ENCODE peak calls at places on chromosomes 6 and 20, in five cellular contexts. R is SJSA1; C is HFF-Myc; X is naive thymus-derived CD4-positive, alpha-beta T cell; U is SK-N-SH. H is an unnamed sample.

GRCh38 chr6:56223995-56224394 is 23.4 kb downstream of the COL21A1 start:
- DNase-seq in C (no peak), U (no peak), X (no peak), R (no peak), H (no peak)

GRCh38 chr6:28910901-28911680 is 12.7 kb downstream of the TRIM27 start:
- DNase-seq in X (no peak), U (no peak), C (no peak), R (no peak), H (no peak)

GRCh38 chr6:50270427-50270826 is 220.7 kb upstream of the DEFB112 start:
- DNase-seq in C (no peak), R (peak), X (no peak), U (peak), H (no peak)

GRCh38 chr6:24283043-24283985 is 74.5 kb downstream of the DCDC2 start:
- DNase-seq in U (peak), C (peak), R (peak), X (no peak), H (peak)

GRCh38 chr6:28335040-28335563 is 846 bp downstream of the ZSCAN31 start:
- DNase-seq in X (no peak), U (no peak), R (no peak), C (no peak), H (no peak)

GRCh38 chr20:60107621-60108020 is 149.4 kb downstream of the CDH26 start:
- DNase-seq in X (no peak), U (no peak), R (no peak), C (no peak), H (no peak)

GRCh38 chr6:144993870-144994269 is 708.7 kb downstream of the UTRN start:
- DNase-seq in C (no peak), U (no peak), X (no peak), R (no peak), H (no peak)

GRCh38 chr6:93794161-93794560 is 374.8 kb upstream of the EPHA7 start:
- DNase-seq in U (no peak), C (no peak), X (no peak), R (no peak), H (no peak)

GRCh38 chr6:155185544-155185943 is 78.3 kb upstream of the CLDN20 start:
- DNase-seq in C (no peak), U (no peak), R (no peak), X (peak), H (peak)

GRCh38 chr20:32522775-32523612 is 62.1 kb downstream of the NOL4L start:
- DNase-seq in U (peak), R (no peak), X (no peak), C (no peak), H (no peak)

GRCh38 chr20:35791823-35792222 is 20.0 kb downstream of the PHF20 start:
- DNase-seq in C (no peak), R (no peak), X (no peak), U (no peak), H (no peak)

GRCh38 chr20:25508083-25508770 is 77.1 kb downstream of the NINL start:
- DNase-seq in U (no peak), C (no peak), X (no peak), R (peak), H (peak)

GRCh38 chr6:44926556-44926955 is 401.6 kb upstream of the RUNX2 start:
- DNase-seq in U (no peak), X (no peak), C (no peak), R (no peak), H (no peak)

GRCh38 chr20:22827916-22828315 is 207.2 kb upstream of the SSTR4 start:
- DNase-seq in U (no peak), X (no peak), C (no peak), R (no peak), H (no peak)

GRCh38 chr6:105189026-105189680 is 9.3 kb upstream of the POPDC3 start:
- DNase-seq in U (no peak), R (no peak), C (no peak), X (no peak), H (no peak)

GRCh38 chr20:3304456-3304855 is 65.5 kb upstream of the SLC4A11 start:
- DNase-seq in R (no peak), X (no peak), U (no peak), C (no peak), H (no peak)

GRCh38 chr20:3311623-3312022 is 72.6 kb upstream of the SLC4A11 start:
- DNase-seq in R (no peak), C (no peak), X (no peak), U (no peak), H (no peak)

GRCh38 chr20:3307078-3307477 is 68.1 kb upstream of the SLC4A11 start:
- DNase-seq in R (no peak), U (no peak), X (no peak), C (no peak), H (no peak)

GRCh38 chr20:3309226-3309625 is 70.2 kb upstream of the SLC4A11 start:
- DNase-seq in X (no peak), U (no peak), C (no peak), R (no peak), H (no peak)

DNA sequence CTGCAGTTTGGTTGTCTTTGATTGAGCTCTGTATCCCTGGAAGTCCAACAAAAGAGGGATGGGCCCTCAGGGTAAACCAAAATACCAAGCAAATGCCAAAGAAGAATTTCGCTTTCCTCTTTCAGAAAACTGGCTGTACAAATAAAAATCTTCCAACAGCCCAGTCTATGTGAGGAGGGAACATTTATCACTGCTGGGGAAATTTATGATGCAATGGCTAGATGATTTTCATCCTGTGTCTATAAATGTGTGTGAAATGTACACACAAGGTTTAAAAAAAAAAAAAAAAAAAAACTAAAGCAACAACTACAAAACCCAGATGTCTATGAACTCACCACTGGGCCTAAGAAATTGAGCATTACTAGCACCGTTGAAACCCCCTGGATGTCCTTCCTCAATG is 68.7 kb upstream of the SLC4A11 start:
- DNase-seq in X (no peak), C (no peak), R (no peak), U (no peak), H (no peak)
- H3K4me3 ChIP-seq in X (no peak), C (no peak), R (no peak), U (no peak), H (no peak)

GRCh38 chr20:37903317-37904007 is 535 bp downstream of the VSTM2L start:
- DNase-seq in C (no peak), U (peak), X (peak), R (no peak), H (peak)

GRCh38 chr20:37901280-37901666 is 1.7 kb upstream of the VSTM2L start:
- DNase-seq in U (no peak), X (no peak), R (no peak), C (no peak), H (peak)

GRCh38 chr20:37904008-37904675 is 1.2 kb downstream of the VSTM2L start:
- DNase-seq in U (no peak), C (no peak), R (no peak), X (no peak), H (peak)

GRCh38 chr20:37902504-37903313 is at the start of gene VSTM2L:
- DNase-seq in R (peak), U (peak), X (peak), C (no peak), H (peak)

GRCh38 chr20:37901667-37902503 is 1.0 kb upstream of the VSTM2L start:
- DNase-seq in R (no peak), U (peak), X (no peak), C (peak), H (peak)
- H3K4me3 ChIP-seq in R (peak), U (peak), X (no peak), C (no peak), H (no peak)

GRCh38 chr6:119296036-119297035 is 53.2 kb downstream of the MAN1A1 start:
- DNase-seq in R (no peak), X (no peak), U (no peak), C (no peak), H (no peak)
- H3K4me3 ChIP-seq in R (no peak), X (no peak), U (no peak), C (no peak), H (no peak)

GRCh38 chr6:26186652-26187051 is 99.4 kb downstream of the HFE start:
- DNase-seq in X (no peak), U (no peak), C (no peak), R (no peak), H (no peak)

GRCh38 chr6:26185004-26185403 is 97.8 kb downstream of the HFE start:
- DNase-seq in R (no peak), C (no peak), U (no peak), X (no peak), H (no peak)

GRCh38 chr6:26187981-26188635 is 100.9 kb downstream of the HFE start:
- DNase-seq in R (no peak), X (peak), U (no peak), C (peak), H (peak)

GRCh38 chr6:26185802-26186201 is 98.6 kb downstream of the HFE start:
- DNase-seq in X (no peak), R (no peak), U (no peak), C (no peak), H (no peak)

GRCh38 chr6:26187292-26187691 is 100.1 kb downstream of the HFE start:
- DNase-seq in X (no peak), C (no peak), R (no peak), U (no peak), H (no peak)
- H3K4me3 ChIP-seq in X (no peak), C (no peak), R (no peak), U (no peak), H (no peak)

DNA sequence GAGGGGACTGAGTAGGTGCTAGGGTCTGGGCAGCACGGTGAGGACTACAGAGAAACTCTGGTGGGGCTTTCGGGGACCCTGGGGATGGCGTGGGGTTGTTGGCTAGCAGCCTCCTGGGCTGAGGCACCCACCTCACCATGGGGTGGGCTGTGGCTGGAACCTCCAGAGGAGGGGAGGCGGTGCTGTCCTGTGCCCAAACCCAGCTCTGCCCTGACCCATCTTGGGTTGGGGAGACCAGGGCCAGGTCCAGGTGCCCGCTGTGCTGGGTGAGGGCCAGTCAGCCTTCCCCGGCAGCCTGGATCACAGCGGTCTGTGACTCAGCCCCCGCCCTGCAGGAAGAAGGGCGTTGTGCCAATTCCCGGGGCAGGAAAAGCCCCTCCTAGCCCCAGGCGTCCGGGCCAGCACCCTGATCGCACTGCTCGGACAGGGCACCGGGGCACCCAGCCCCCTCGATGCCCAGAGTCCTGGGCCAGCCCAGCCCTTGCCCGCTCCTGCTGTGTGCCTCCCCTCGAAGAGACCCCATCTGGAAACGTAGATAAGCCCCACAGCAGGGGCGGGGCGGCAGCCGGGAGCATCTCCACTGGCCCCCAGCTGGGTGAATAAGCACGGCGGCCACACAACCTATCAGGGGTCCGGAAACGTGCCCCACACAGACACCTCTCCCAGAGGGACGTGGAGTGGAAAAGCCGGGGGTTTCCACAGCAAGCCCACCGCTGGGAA is 10.0 kb downstream of the LAMA5 start:
- DNase-seq in R (no peak), C (no peak), X (no peak), U (peak), H (no peak)
- H3K4me3 ChIP-seq in R (no peak), C (no peak), X (no peak), U (no peak), H (no peak)

DNA sequence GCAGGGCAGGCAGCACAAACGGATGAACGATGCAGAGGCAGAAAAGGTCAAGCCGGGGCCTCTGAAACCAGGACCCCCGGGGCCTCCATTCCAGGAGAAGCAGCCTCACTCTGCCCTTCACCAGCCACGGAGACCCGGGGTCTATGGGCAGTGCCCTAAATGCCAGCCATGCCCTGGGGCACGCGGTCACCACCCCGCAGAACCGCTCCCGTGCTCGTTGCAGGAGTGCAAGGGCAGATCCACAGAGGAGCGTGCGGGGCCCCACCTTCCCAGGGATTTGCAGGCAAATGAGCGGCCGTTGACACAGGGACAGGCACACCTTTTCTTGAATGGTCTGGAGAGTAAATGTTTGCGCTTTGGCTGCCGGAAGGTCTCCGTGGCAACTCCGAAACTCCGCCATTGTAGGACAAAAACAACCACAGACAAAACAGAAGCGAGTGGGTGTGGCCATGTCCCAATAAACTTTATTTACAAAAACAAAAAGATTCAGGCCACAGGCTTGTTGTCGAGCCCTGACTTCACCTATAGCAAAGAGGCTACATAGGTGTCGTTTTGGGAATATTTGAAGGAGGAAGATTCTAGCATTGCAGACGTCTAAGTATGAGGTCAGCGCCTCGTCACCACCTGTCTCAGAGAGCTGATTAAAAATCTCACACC is 163.3 kb downstream of the TAF4 start:
- DNase-seq in R (no peak), U (no peak), X (no peak), C (no peak), H (no peak)
- H3K4me3 ChIP-seq in R (no peak), U (no peak), X (no peak), C (no peak), H (no peak)

GRCh38 chr6:109087661-109088264 is 6.9 kb downstream of the SESN1 start:
- DNase-seq in X (no peak), R (no peak), U (peak), C (no peak), H (no peak)

GRCh38 chr6:109094351-109095035 is at the start of gene SESN1:
- DNase-seq in C (peak), U (peak), X (peak), R (peak), H (peak)

GRCh38 chr6:109093732-109094131 is 914 bp downstream of the SESN1 start:
- DNase-seq in X (no peak), R (no peak), C (no peak), U (no peak), H (no peak)

GRCh38 chr6:109092074-109092473 is 2.6 kb downstream of the SESN1 start:
- DNase-seq in X (no peak), R (no peak), U (no peak), C (no peak), H (no peak)

GRCh38 chr6:109091314-109092009 is 3.2 kb downstream of the SESN1 start:
- DNase-seq in C (no peak), R (no peak), X (no peak), U (no peak), H (no peak)
- H3K4me3 ChIP-seq in C (no peak), R (no peak), X (no peak), U (no peak), H (no peak)

DNA sequence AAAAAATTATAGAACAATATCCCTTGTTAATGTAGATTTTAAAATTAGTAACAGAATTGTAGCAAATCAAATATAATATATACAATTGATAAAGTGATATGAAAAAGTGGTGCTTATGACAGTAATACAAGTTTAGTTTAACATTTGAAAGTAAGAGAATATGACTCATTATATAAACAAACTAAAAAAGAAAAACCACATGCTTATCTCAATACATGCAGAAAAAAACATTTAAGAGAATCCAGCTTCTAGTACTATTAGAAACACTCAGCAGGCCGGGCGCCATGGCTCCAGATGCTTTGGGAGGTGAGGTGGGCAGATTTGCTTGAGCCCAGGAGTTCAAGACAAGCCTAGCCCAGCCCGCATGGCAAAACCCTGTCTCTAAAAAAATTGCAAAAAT is 60.7 kb upstream of the LAMA2 start:
- DNase-seq in R (no peak), U (no peak), X (no peak), C (no peak), H (no peak)
- H3K4me3 ChIP-seq in R (no peak), U (no peak), X (no peak), C (no peak), H (no peak)